ENCODE peak calls at places on chromosome 4, in four cellular contexts. W, H, N and A are unnamed samples.

GRCh38 chr4:14878681-14879080 is 123.6 kb upstream of the CPEB2 start:
- DNase-seq in N (no peak), H (no peak), W (no peak), A (no peak)

GRCh38 chr4:3467601-3468031 is 4.5 kb downstream of the DOK7 start:
- DNase-seq in N (no peak), W (peak), H (no peak), A (no peak)

GRCh38 chr4:67934628-67935027 is 28.7 kb downstream of the TMPRSS11A start:
- DNase-seq in N (no peak), H (no peak), W (no peak), A (no peak)

GRCh38 chr4:25401066-25401465 is 24.0 kb downstream of the ANAPC4 start:
- DNase-seq in H (no peak), N (no peak), W (no peak), A (peak)

GRCh38 chr4:24686866-24687672 is 102.7 kb upstream of the DHX15 start:
- DNase-seq in N (peak), W (peak), H (no peak), A (peak)

GRCh38 chr4:3010998-3011397 is 47.6 kb downstream of the GRK4 start:
- DNase-seq in H (no peak), N (no peak), W (no peak), A (peak)

GRCh38 chr4:8129785-8130184 is 28.8 kb downstream of the ABLIM2 start:
- DNase-seq in N (no peak), W (no peak), H (no peak), A (no peak)

GRCh38 chr4:139552908-139553307 is 3.1 kb downstream of the SETD7 start:
- DNase-seq in N (no peak), H (no peak), W (no peak), A (no peak)

GRCh38 chr4:3307060-3307459 is 14.2 kb downstream of the RGS12 start:
- DNase-seq in H (no peak), W (no peak), N (no peak), A (no peak)

GRCh38 chr4:1055721-1056590 is 44.5 kb downstream of the FGFRL1 start:
- DNase-seq in N (peak), W (no peak), H (peak), A (no peak)

GRCh38 chr4:72286185-72286584 is 254.4 kb downstream of the NPFFR2 start:
- DNase-seq in W (no peak), H (no peak), N (no peak), A (peak)

GRCh38 chr4:80611366-80611765 is 275.8 kb downstream of the CFAP299 start:
- DNase-seq in H (no peak), W (no peak), N (no peak), A (no peak)

GRCh38 chr4:170827562-170828260 is 738.0 kb upstream of the AADAT start:
- DNase-seq in W (no peak), N (no peak), H (no peak), A (peak)

GRCh38 chr4:84279678-84280077 is 219.4 kb downstream of the NKX6-1 start:
- DNase-seq in N (no peak), W (no peak), H (no peak), A (peak)

GRCh38 chr4:48727666-48728459 is 52.2 kb downstream of the FRYL start:
- DNase-seq in N (no peak), H (no peak), W (no peak), A (no peak)

GRCh38 chr4:150033937-150034336 is 44.3 kb upstream of the DCLK2 start:
- DNase-seq in N (no peak), H (no peak), W (no peak), A (peak)

GRCh38 chr4:138217567-138217966 is 24.6 kb downstream of the SLC7A11 start:
- DNase-seq in N (no peak), W (peak), H (no peak), A (no peak)

GRCh38 chr4:125728568-125728967 is 413.8 kb downstream of the FAT4 start:
- DNase-seq in H (peak), N (no peak), W (no peak), A (peak)

GRCh38 chr4:153222162-153222789 is 18.0 kb downstream of the TRIM2 start:
- DNase-seq in N (peak), H (peak), W (peak), A (peak)

GRCh38 chr4:62670509-62670908 is 1470.4 kb downstream of the ADGRL3 start:
- DNase-seq in N (no peak), H (no peak), W (no peak), A (no peak)

GRCh38 chr4:178306565-178306964 is 864.3 kb upstream of the AGA start:
- DNase-seq in H (no peak), W (no peak), N (no peak), A (no peak)

GRCh38 chr4:136867465-136867864 is 664.8 kb downstream of the PCDH18 start:
- DNase-seq in W (peak), H (no peak), N (no peak), A (no peak)

GRCh38 chr4:141350122-141350904 is 129.6 kb downstream of the ZNF330 start:
- DNase-seq in N (no peak), H (no peak), W (no peak), A (peak)

GRCh38 chr4:116180056-116180690 is 905.2 kb downstream of the TRAM1L1 start:
- DNase-seq in N (no peak), H (no peak), W (no peak), A (peak)

GRCh38 chr4:1366371-1367229 is 19.6 kb downstream of the UVSSA start:
- DNase-seq in N (no peak), H (peak), W (peak), A (no peak)

GRCh38 chr4:110532901-110533589 is 57.1 kb downstream of the ENPEP start:
- DNase-seq in N (no peak), H (no peak), W (no peak), A (no peak)

GRCh38 chr4:110865611-110866254 is 242.9 kb upstream of the PITX2 start:
- DNase-seq in H (no peak), N (no peak), W (no peak), A (peak)

GRCh38 chr4:25350561-25350960 is 26.5 kb upstream of the ANAPC4 start:
- DNase-seq in H (no peak), W (no peak), N (no peak), A (no peak)

GRCh38 chr4:73650255-73650654 is 30.0 kb upstream of the RASSF6 start:
- DNase-seq in N (no peak), W (no peak), H (no peak), A (no peak)

GRCh38 chr4:101346562-101347266 is 612 bp downstream of the PPP3CA start:
- DNase-seq in W (peak), H (peak), N (peak), A (peak)

GRCh38 chr4:99966692-99967091 is 16.6 kb upstream of the H2AZ1 start:
- DNase-seq in N (no peak), H (no peak), W (no peak), A (peak)